ENCODE peak calls at places on chromosomes 16 and 17, in four cellular contexts. C is neural progenitor cell, S is heart left ventricle, O is bronchial epithelial cell. F is an unnamed sample.

GRCh38 chr16:23505180-23505665 is 5.1 kb downstream of the GGA2 start:
- DNase-seq in C (peak; percentile 37), S (no peak), O (no peak), F (no peak)

GRCh38 chr16:51051671-51052070 is 99.4 kb downstream of the SALL1 start:
- DNase-seq in C (no peak), S (no peak), O (no peak), F (no peak)

GRCh38 chr17:57537524-57538410 is 207.3 kb downstream of the CCDC182 start:
- DNase-seq in C (peak; percentile 93), S (no peak), O (no peak), F (no peak)

GRCh38 chr16:14613991-14614390 is 16.1 kb downstream of the PARN start:
- DNase-seq in C (no peak), S (no peak), O (no peak), F (no peak)

GRCh38 chr16:77724174-77724573 is 1.9 kb downstream of the NUDT7 start:
- DNase-seq in C (no peak), S (no peak), O (no peak), F (no peak)

GRCh38 chr17:40615295-40615988 is 32.2 kb downstream of the SMARCE1 start:
- DNase-seq in C (peak; percentile 68), S (no peak), O (peak; percentile 50), F (no peak)

GRCh38 chr17:67095803-67096202 is 51.4 kb downstream of the CACNG1 start:
- DNase-seq in C (no peak), S (no peak), O (peak; percentile 57), F (peak; percentile 26)

GRCh38 chr16:51638338-51639135 is 487.5 kb upstream of the SALL1 start:
- DNase-seq in C (no peak), S (no peak), O (peak; percentile 55), F (no peak)

GRCh38 chr16:23026777-23027362 is 122.4 kb downstream of the USP31 start:
- DNase-seq in C (peak; percentile 82), S (no peak), O (peak; percentile 26), F (peak; percentile 12)

GRCh38 chr17:73068322-73069153 is 23.9 kb downstream of the SLC39A11 start:
- DNase-seq in C (no peak), S (no peak), O (peak; percentile 84), F (peak; percentile 68)

GRCh38 chr17:2721603-2722002 is 10.0 kb upstream of the CLUH start:
- DNase-seq in C (no peak), S (no peak), O (no peak), F (no peak)

GRCh38 chr16:78309763-78310162 is 210.3 kb downstream of the WWOX start:
- DNase-seq in C (no peak), S (no peak), O (no peak), F (no peak)

GRCh38 chr17:3647769-3648540 is 11.4 kb downstream of the CTNS start:
- DNase-seq in C (peak; percentile 76), S (no peak), O (peak; percentile 46), F (peak; percentile 22)

GRCh38 chr16:51198349-51198748 is 47.3 kb upstream of the SALL1 start:
- DNase-seq in C (no peak), S (no peak), O (no peak), F (no peak)

GRCh38 chr17:77322534-77323412 is 182.0 kb downstream of the SEC14L1 start:
- DNase-seq in C (peak; percentile 23), S (peak; percentile 92), O (peak; percentile 90), F (peak; percentile 80)

GRCh38 chr17:35313875-35314409 is 59.5 kb downstream of the SLFN11 start:
- DNase-seq in C (no peak), S (peak; percentile 83), O (no peak), F (no peak)

GRCh38 chr17:47847341-47848197 is 3.4 kb downstream of the SP6 start:
- DNase-seq in C (peak; percentile 80), S (no peak), O (no peak), F (no peak)

GRCh38 chr16:11492808-11493530 is 93.8 kb downstream of the LITAF start:
- DNase-seq in C (no peak), S (no peak), O (no peak), F (no peak)

GRCh38 chr16:74923766-74924460 is 61.0 kb downstream of the WDR59 start:
- DNase-seq in C (no peak), S (no peak), O (no peak), F (no peak)

GRCh38 chr17:45311762-45312476 is 4.9 kb downstream of the MAP3K14 start:
- DNase-seq in C (no peak), S (peak; percentile 74), O (peak; percentile 97), F (peak; percentile 82)

GRCh38 chr17:77707546-77707945 is 251.0 kb upstream of the TNRC6C start:
- DNase-seq in C (no peak), S (no peak), O (no peak), F (no peak)

GRCh38 chr17:61097786-61098185 is 301.9 kb upstream of the TBX2 start:
- DNase-seq in C (no peak), S (no peak), O (no peak), F (no peak)

GRCh38 chr16:69494993-69495392 is 70.6 kb downstream of the CYB5B start:
- DNase-seq in C (peak; percentile 57), S (no peak), O (no peak), F (no peak)

GRCh38 chr16:90034504-90034903 is 15.2 kb upstream of the DBNDD1 start:
- DNase-seq in C (no peak), S (no peak), O (no peak), F (no peak)

GRCh38 chr16:28309811-28310311 is 17.5 kb downstream of the SBK1 start:
- DNase-seq in C (no peak), S (peak; percentile 74), O (no peak), F (no peak)

GRCh38 chr16:30066882-30067583 is 1.5 kb downstream of the ALDOA start:
- DNase-seq in C (no peak), S (peak; percentile 69), O (no peak), F (no peak)

GRCh38 chr17:82806645-82807044 is 33.2 kb downstream of the ZNF750 start:
- DNase-seq in C (no peak), S (no peak), O (no peak), F (no peak)

GRCh38 chr16:77599793-77600415 is 122.4 kb upstream of the NUDT7 start:
- DNase-seq in C (peak; percentile 49), S (no peak), O (peak; percentile 44), F (no peak)

GRCh38 chr17:49498037-49498615 is 3.0 kb downstream of the NGFR start:
- DNase-seq in C (peak; percentile 68), S (no peak), O (no peak), F (no peak)

GRCh38 chr16:54489225-54489781 is 202.7 kb upstream of the IRX3 start:
- DNase-seq in C (no peak), S (no peak), O (peak; percentile 47), F (no peak)

GRCh38 chr17:33200587-33200986 is 92.5 kb downstream of the ASIC2 start:
- DNase-seq in C (no peak), S (no peak), O (peak; percentile 18), F (peak; percentile 18)

GRCh38 chr17:41494524-41494923 is 4.8 kb upstream of the KRT36 start:
- DNase-seq in C (no peak), S (no peak), O (peak; percentile 62), F (no peak)

GRCh38 chr17:58187063-58187462 is 5.5 kb upstream of the EPX start:
- DNase-seq in C (no peak), S (no peak), O (no peak), F (no peak)

GRCh38 chr17:35185849-35186248 is 8.3 kb downstream of the SLC35G3 start:
- DNase-seq in C (no peak), S (no peak), O (no peak), F (no peak)

GRCh38 chr17:56142325-56142724 is 10.9 kb upstream of the ANKFN1 start:
- DNase-seq in C (no peak), S (no peak), O (peak; percentile 15), F (no peak)

DNA sequence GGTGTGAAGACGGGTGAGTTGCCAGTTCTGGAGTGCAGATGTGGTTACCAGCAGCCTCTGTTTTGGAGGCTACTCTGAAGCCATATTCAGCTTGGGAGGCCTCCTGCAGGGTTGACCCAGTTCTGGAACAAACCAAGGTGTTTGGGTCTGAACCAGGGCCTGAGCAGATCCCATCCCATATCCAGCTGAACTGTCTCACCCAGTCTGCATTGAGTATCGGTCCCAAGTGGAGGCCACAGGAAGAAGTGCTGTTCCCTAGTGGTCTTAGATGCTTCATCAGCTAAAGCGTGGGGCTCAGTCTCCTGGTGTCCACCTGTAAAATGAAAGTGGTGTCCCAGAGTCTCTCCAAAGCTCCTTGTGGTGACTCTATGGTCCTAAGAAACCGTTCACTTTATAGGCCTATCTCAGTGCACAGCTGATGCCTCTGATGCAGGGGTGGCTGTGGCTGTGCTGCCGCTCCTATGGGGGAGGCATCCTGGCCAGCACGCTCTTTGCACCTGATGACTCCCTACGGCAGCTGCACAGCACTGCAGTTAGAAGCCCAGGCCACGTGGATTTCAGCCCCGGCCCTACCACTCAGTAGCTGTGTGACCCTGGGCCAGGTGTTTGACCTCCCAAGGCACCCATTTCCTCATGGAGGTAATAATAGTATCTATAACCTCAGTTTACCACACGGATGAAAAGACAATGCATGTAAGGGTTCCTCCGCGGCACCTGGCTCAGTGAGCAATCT is 21.0 kb downstream of the CBX4 start:
- DNase-seq in C (no peak), S (no peak), O (no peak), F (no peak)
- TF ChIP-seq CTCF in C (no peak), S (no peak), O (no peak), F (no peak)

GRCh38 chr17:65931246-65932149 is 260.4 kb downstream of the CEP112 start:
- DNase-seq in C (no peak), S (peak; percentile 54), O (no peak), F (no peak)
- TF ChIP-seq CTCF in C (no peak), S (no peak), O (no peak), F (no peak)

DNA sequence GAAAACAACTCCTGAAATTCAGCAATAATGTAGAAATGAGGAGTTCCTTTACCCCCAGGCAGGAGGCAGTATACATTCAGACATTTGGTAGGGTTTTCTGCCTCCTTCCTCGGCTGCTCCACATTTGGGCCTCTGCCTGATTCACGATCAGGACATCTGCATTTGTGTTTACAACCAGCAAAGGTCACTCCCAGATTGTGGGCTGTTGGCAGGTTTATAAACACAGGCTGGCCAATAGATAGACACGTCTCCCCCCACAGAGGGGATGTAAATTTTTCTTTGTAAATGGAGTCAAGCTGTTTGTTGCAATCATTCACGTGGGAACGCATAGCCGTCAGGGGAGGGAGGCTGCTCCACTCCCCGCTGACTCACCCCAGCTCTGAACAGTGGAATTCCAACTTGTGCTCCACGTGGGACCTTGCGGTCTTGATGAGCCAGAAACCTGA is 252.1 kb upstream of the N4BP1 start:
- DNase-seq in C (peak; percentile 23), S (no peak), O (peak; percentile 22), F (peak; percentile 33)
- TF ChIP-seq CTCF in C (peak; percentile 52), S (no peak), O (no peak), F (peak; percentile 63)

GRCh38 chr16:84654998-84655397 is 6.7 kb downstream of the KLHL36 start:
- DNase-seq in C (no peak), S (no peak), O (no peak), F (no peak)
- TF ChIP-seq CTCF in C (no peak), S (no peak), O (no peak), F (no peak)